ENCODE peak calls at places on chromosomes 1 and 21, in five cellular contexts. One of them, this sample, is unnamed.

GRCh38 chr1:30774550-30775432 is 17.2 kb upstream of the LAPTM5 start:
- DNase-seq in suprapubic skin: no peak
- DNase-seq in NCI-H446: no peak
- DNase-seq in NCI-H1105 treated with DMSO at 0.1 percent for 48 hours: no peak
- DNase-seq in NCI-H774: no peak
- DNase-seq in this sample: no peak

GRCh38 chr1:36872858-36873257 is 161.5 kb downstream of the GRIK3 start:
- DNase-seq in NCI-H446: no peak
- DNase-seq in NCI-H1105 treated with DMSO at 0.1 percent for 48 hours: no peak
- DNase-seq in suprapubic skin: peak
- DNase-seq in NCI-H774: no peak
- DNase-seq in this sample: no peak

GRCh38 chr1:48661726-48662483 is 114.8 kb downstream of the BEND5 start:
- DNase-seq in NCI-H774: peak
- DNase-seq in suprapubic skin: no peak
- DNase-seq in NCI-H446: peak
- DNase-seq in NCI-H1105 treated with DMSO at 0.1 percent for 48 hours: peak
- DNase-seq in this sample: no peak

GRCh38 chr1:18883636-18884418 is 18.5 kb downstream of the ALDH4A1 start:
- DNase-seq in suprapubic skin: no peak
- DNase-seq in NCI-H774: no peak
- DNase-seq in NCI-H1105 treated with DMSO at 0.1 percent for 48 hours: peak
- DNase-seq in NCI-H446: peak
- DNase-seq in this sample: peak

GRCh38 chr1:21811875-21812305 is at the start of gene LDLRAD2:
- DNase-seq in NCI-H446: peak
- DNase-seq in NCI-H1105 treated with DMSO at 0.1 percent for 48 hours: no peak
- DNase-seq in NCI-H774: no peak
- DNase-seq in suprapubic skin: no peak
- DNase-seq in this sample: no peak

GRCh38 chr1:205013683-205014367 is 29.2 kb upstream of the CNTN2 start:
- DNase-seq in NCI-H1105 treated with DMSO at 0.1 percent for 48 hours: peak
- DNase-seq in suprapubic skin: no peak
- DNase-seq in NCI-H774: no peak
- DNase-seq in NCI-H446: peak
- DNase-seq in this sample: no peak

GRCh38 chr1:245277276-245277675 is 122.5 kb downstream of the KIF26B start:
- DNase-seq in NCI-H1105 treated with DMSO at 0.1 percent for 48 hours: no peak
- DNase-seq in NCI-H774: peak
- DNase-seq in suprapubic skin: no peak
- DNase-seq in NCI-H446: no peak
- DNase-seq in this sample: no peak

GRCh38 chr1:2242814-2243725 is 15.0 kb downstream of the SKI start:
- DNase-seq in NCI-H446: no peak
- DNase-seq in NCI-H774: no peak
- DNase-seq in NCI-H1105 treated with DMSO at 0.1 percent for 48 hours: no peak
- DNase-seq in suprapubic skin: no peak
- DNase-seq in this sample: no peak

GRCh38 chr1:24868016-24868875 is 61.8 kb downstream of the RUNX3 start:
- DNase-seq in suprapubic skin: no peak
- DNase-seq in NCI-H446: no peak
- DNase-seq in NCI-H774: no peak
- DNase-seq in NCI-H1105 treated with DMSO at 0.1 percent for 48 hours: no peak
- DNase-seq in this sample: no peak

GRCh38 chr1:204419064-204419403 is 7.4 kb upstream of the PPP1R15B start:
- DNase-seq in suprapubic skin: no peak
- DNase-seq in NCI-H1105 treated with DMSO at 0.1 percent for 48 hours: no peak
- DNase-seq in NCI-H446: peak
- DNase-seq in NCI-H774: no peak
- DNase-seq in this sample: no peak

GRCh38 chr21:34983680-34984086 is 65.4 kb downstream of the RUNX1 start:
- DNase-seq in NCI-H1105 treated with DMSO at 0.1 percent for 48 hours: no peak
- DNase-seq in NCI-H446: no peak
- DNase-seq in NCI-H774: no peak
- DNase-seq in suprapubic skin: no peak
- DNase-seq in this sample: no peak